ENCODE peak calls at places on chromosomes 2 and 18, in ten cellular contexts. H is mesenchymal stem cell; Z is GM23248; R is heart left ventricle; F is breast epithelium; E is NT2/D1; X is spleen; T is pancreas; O is CD4-positive, alpha-beta memory T cell; J is astrocyte. D is an unnamed sample. For H3K9me3 and H3K36me3, the result is how much of the 10 kb centered on the place peaks cover.

GRCh38 chr2:100821255-100821912 is 1.4 kb downstream of the NPAS2 start:
- DNase-seq in H (peak), Z (peak), R (no peak), F (no peak), E (no peak), X (no peak), T (no peak), O (no peak), J (no peak), D (no peak)

GRCh38 chr18:76496200-76496890 is 1.3 kb upstream of the ZNF516 start:
- DNase-seq in H (peak), Z (peak), R (peak), F (no peak), E (no peak), X (peak), T (peak), O (peak), J (peak), D (no peak)

GRCh38 chr2:190627881-190628412 is 20.9 kb upstream of the NAB1 start:
- DNase-seq in H (no peak), Z (peak), R (peak), F (no peak), E (no peak), X (peak), T (no peak), O (peak), J (peak), D (peak)

GRCh38 chr2:42752299-42752698 is 11.6 kb downstream of the OXER1 start:
- DNase-seq in H (no peak), Z (no peak), R (no peak), F (no peak), E (no peak), X (no peak), T (no peak), O (no peak), J (no peak), D (no peak)

GRCh38 chr2:121076501-121076820 is 208.5 kb downstream of the TFCP2L1 start:
- DNase-seq in H (no peak), Z (no peak), R (no peak), F (no peak), E (no peak), X (no peak), T (no peak), O (no peak), J (no peak), D (no peak)

GRCh38 chr2:28348921-28349320 is 43.7 kb upstream of the FOSL2 start:
- DNase-seq in H (no peak), Z (no peak), R (no peak), F (no peak), E (no peak), X (peak), T (no peak), O (no peak), J (no peak), D (no peak)

GRCh38 chr18:23730850-23731249 is 41.6 kb downstream of the LAMA3 start:
- DNase-seq in H (no peak), Z (no peak), R (no peak), F (no peak), E (no peak), X (no peak), T (no peak), O (no peak), J (no peak), D (no peak)

GRCh38 chr18:8943900-8944870 is 158.3 kb upstream of the NDUFV2 start:
- DNase-seq in H (peak), Z (peak), R (peak), F (no peak), E (no peak), X (no peak), T (no peak), O (no peak), J (peak), D (peak)

GRCh38 chr2:175730025-175730424 is 272.0 kb downstream of the LNPK start:
- DNase-seq in H (no peak), Z (no peak), R (no peak), F (no peak), E (no peak), X (no peak), T (no peak), O (no peak), J (no peak), D (no peak)

GRCh38 chr2:216348909-216349308 is 23.4 kb downstream of the MARCHF4 start:
- DNase-seq in H (peak), Z (peak), R (no peak), F (no peak), E (no peak), X (no peak), T (no peak), O (no peak), J (peak), D (no peak)

GRCh38 chr18:38693085-38693484 is 1127.5 kb upstream of the CELF4 start:
- DNase-seq in H (no peak), Z (no peak), R (no peak), F (no peak), E (no peak), X (no peak), T (no peak), O (no peak), J (no peak), D (no peak)

GRCh38 chr2:229586012-229586411 is 128.3 kb downstream of the DNER start:
- DNase-seq in H (no peak), Z (no peak), R (no peak), F (no peak), E (no peak), X (no peak), T (no peak), O (no peak), J (peak), D (no peak)

GRCh38 chr2:230828272-230828961 is 36.3 kb upstream of the ITM2C start:
- DNase-seq in H (no peak), Z (peak), R (peak), F (no peak), E (no peak), X (peak), T (no peak), O (no peak), J (no peak), D (no peak)

GRCh38 chr18:79955302-79956075 is 4.0 kb upstream of the SLC66A2 start:
- DNase-seq in H (peak), Z (peak), R (no peak), F (peak), E (no peak), X (no peak), T (no peak), O (no peak), J (no peak), D (no peak)

GRCh38 chr2:49807689-49808088 is 653.4 kb upstream of the FSHR start:
- DNase-seq in H (no peak), Z (no peak), R (no peak), F (no peak), E (no peak), X (no peak), T (no peak), O (no peak), J (no peak), D (no peak)

GRCh38 chr2:225122582-225123486 is 80.6 kb upstream of the DOCK10 start:
- DNase-seq in H (peak), Z (peak), R (no peak), F (no peak), E (no peak), X (no peak), T (no peak), O (peak), J (no peak), D (no peak)

GRCh38 chr18:39871976-39872375 is 2083.1 kb upstream of the PIK3C3 start:
- DNase-seq in H (no peak), Z (no peak), R (no peak), F (no peak), E (no peak), X (no peak), T (no peak), O (no peak), J (no peak), D (no peak)

DNA sequence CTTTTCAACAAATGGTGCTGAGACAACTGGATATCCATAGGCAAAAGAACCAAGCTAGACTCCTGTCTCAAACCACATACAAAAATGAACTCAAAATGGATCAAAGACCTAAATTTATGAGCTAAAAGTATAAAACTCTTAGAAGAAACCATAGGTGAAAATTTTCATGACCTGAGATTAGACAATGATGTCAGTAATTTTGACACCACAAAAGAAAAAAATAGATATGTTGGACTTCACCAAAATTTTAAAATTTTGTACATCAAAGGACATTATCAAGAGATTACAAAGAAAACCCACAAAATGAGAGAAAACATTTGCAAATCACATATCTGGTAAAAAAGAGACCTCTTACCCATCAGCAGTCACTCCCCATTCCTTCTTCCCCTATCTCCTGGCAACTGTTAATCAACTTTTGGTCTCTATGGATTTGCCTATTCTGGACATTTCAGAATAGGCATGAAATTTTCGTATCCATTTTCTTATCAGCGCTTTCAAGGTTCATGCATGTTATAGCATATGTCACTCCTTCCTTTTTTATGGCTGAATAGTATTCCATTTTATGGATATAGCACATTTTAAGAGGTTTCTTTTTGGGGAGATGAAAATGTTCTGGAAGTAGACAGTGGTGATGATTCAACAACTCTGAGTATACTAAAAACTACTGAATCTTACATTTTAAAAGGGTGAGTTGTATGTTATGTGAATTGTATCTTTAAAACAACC is 43.3 kb downstream of the FAM178B start:
- DNase-seq in H (no peak), Z (no peak), R (no peak), F (no peak), E (no peak), X (no peak), T (no peak), O (no peak), J (no peak), D (no peak)
- H3K9me3 ChIP-seq in H (under half), Z (under half), R (under half), F (under half), E (under half), X (under half), T (under half), O (under half), J (under half), D (under half)

GRCh38 chr2:54464334-54464733 is 8.2 kb downstream of the SPTBN1 start:
- DNase-seq in H (no peak), Z (no peak), R (no peak), F (no peak), E (no peak), X (no peak), T (no peak), O (no peak), J (no peak), D (no peak)

GRCh38 chr2:54457326-54458023 is 1.3 kb downstream of the SPTBN1 start:
- DNase-seq in H (peak), Z (peak), R (peak), F (no peak), E (no peak), X (peak), T (peak), O (no peak), J (no peak), D (peak)

GRCh38 chr2:54465143-54465542 is 9.0 kb downstream of the SPTBN1 start:
- DNase-seq in H (peak), Z (no peak), R (no peak), F (no peak), E (no peak), X (no peak), T (no peak), O (no peak), J (no peak), D (no peak)

GRCh38 chr2:54459037-54459441 is 2.9 kb downstream of the SPTBN1 start:
- DNase-seq in H (peak), Z (peak), R (no peak), F (no peak), E (no peak), X (no peak), T (no peak), O (no peak), J (peak), D (peak)

DNA sequence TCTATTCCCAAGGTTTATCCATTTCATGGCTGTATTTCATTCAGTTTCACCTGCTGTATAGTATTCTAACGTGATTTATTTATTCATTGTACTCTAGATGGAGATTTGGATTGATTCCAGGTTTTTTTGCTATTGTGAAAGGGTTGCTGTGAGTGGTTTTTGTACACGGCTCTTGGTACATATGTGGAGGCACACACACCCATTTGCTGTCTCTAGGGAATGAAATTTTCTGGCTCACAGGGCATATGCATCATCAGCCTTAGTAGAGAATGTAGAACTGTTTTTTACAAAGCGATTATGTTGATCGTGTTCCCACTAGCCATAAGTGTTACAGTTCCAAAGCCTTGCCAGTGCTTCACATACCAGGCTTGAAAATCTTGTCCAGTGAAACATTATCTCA is 5.1 kb downstream of the SPTBN1 start:
- DNase-seq in H (peak), Z (peak), R (no peak), F (no peak), E (no peak), X (no peak), T (no peak), O (no peak), J (no peak), D (peak)
- H3K4me3 ChIP-seq in H (peak), Z (no peak), R (no peak), F (no peak), E (no peak), X (no peak), T (no peak), O (no peak), J (no peak), D (no peak)

DNA sequence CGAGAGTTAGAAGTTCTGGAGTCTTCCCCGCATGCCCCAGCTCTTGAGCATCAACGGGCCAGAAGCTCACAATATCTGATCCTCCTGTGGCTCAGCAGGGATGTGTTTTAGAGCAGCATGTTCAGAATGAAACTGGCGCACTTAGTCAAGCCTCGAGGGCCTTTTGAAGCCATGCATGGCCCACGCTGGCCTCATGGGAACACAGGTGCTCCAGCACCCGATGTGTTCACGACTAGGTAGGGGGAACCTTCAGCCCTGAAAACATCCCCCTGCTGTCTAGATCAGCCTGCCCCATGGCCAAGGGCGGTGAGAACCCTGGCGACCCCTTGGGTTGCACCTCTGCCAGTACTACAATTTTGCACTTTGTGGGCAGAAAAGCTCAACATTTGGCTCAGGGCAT is 32.8 kb downstream of the MSH6 start:
- DNase-seq in H (no peak), Z (no peak), R (no peak), F (no peak), E (no peak), X (no peak), T (no peak), O (no peak), J (no peak), D (no peak)
- H3K36me3 ChIP-seq in H (half or more), Z (half or more), R (under half), F (under half), E (half or more), X (half or more), T (under half), O (half or more), J (under half), D (half or more)

DNA sequence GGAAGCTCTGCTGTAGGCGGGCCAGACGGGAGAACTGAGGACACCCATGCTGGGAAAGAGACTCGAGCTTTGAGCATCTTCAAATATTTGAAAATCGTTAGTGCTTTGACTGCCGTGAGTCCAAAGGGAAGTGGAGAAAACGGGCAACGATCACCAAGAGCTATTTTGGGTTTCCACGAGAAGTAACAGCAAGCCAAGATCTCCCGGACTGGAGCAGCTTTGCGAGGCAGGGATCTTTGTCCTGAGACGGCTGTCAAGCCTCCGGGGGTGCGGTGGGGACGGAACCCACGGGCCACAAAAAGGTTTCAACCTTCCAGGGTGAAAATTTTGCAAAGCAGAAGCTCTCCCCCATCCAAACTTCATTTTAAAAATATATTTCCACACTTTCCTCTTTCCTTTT is 195.8 kb downstream of the NDUFA10 start:
- DNase-seq in H (no peak), Z (no peak), R (no peak), F (peak), E (no peak), X (peak), T (no peak), O (no peak), J (no peak), D (no peak)
- H3K9me3 ChIP-seq in H (under half), Z (under half), R (under half), F (under half), E (under half), X (under half), T (under half), O (under half), J (under half), D (under half)